ENCODE peak calls at places on chromosomes 7 and 10, in four cellular contexts. One of them, this sample, is unnamed.

GRCh38 chr7:13933106-13933505 is 56.4 kb downstream of the ETV1 start:
- DNase-seq in GM12878: no peak
- DNase-seq in HepG2: no peak
- DNase-seq in K562: no peak
- DNase-seq in this sample: no peak

GRCh38 chr7:159317294-159317693 is 172.6 kb upstream of the VIPR2 start:
- DNase-seq in GM12878: no peak
- DNase-seq in HepG2: no peak
- DNase-seq in K562: no peak
- DNase-seq in this sample: no peak

GRCh38 chr7:98107313-98107691 is 640 bp downstream of the LMTK2 start:
- DNase-seq in GM12878: no peak
- DNase-seq in HepG2: no peak
- DNase-seq in K562: peak; percentile 60
- DNase-seq in this sample: no peak

GRCh38 chr10:86871563-86872183 is 85.7 kb downstream of the MMRN2 start:
- DNase-seq in GM12878: no peak
- DNase-seq in HepG2: peak; percentile 20
- DNase-seq in K562: no peak
- DNase-seq in this sample: no peak

GRCh38 chr10:80075781-80076180 is 2.7 kb upstream of the TMEM254 start:
- DNase-seq in GM12878: no peak
- DNase-seq in HepG2: no peak
- DNase-seq in K562: no peak
- DNase-seq in this sample: no peak

GRCh38 chr10:78549536-78549935 is 515.9 kb downstream of the RPS24 start:
- DNase-seq in GM12878: no peak
- DNase-seq in HepG2: no peak
- DNase-seq in K562: no peak
- DNase-seq in this sample: no peak

GRCh38 chr7:78055160-78055559 is 256.6 kb downstream of the PHTF2 start:
- DNase-seq in GM12878: no peak
- DNase-seq in HepG2: no peak
- DNase-seq in K562: no peak
- DNase-seq in this sample: no peak

GRCh38 chr7:83204715-83205114 is 42.0 kb upstream of the PCLO start:
- DNase-seq in GM12878: no peak
- DNase-seq in HepG2: no peak
- DNase-seq in K562: no peak
- DNase-seq in this sample: no peak

GRCh38 chr10:130050721-130051120 is 59.9 kb downstream of the C10orf143 start:
- DNase-seq in GM12878: no peak
- DNase-seq in HepG2: no peak
- DNase-seq in K562: no peak
- DNase-seq in this sample: no peak

GRCh38 chr10:111076682-111077661 is at the start of gene ADRA2A:
- DNase-seq in GM12878: no peak
- DNase-seq in HepG2: no peak
- DNase-seq in K562: no peak
- DNase-seq in this sample: peak; percentile 84

GRCh38 chr7:97025130-97025499 is 484 bp upstream of the DLX5 start:
- DNase-seq in GM12878: no peak
- DNase-seq in HepG2: no peak
- DNase-seq in K562: no peak
- DNase-seq in this sample: no peak

GRCh38 chr10:133467286-133467911 is 13.7 kb downstream of the SCART1 start:
- DNase-seq in GM12878: no peak
- DNase-seq in HepG2: no peak
- DNase-seq in K562: peak; percentile 5
- DNase-seq in this sample: no peak

GRCh38 chr10:126315471-126316177 is 72.7 kb downstream of the ADAM12 start:
- DNase-seq in GM12878: no peak
- DNase-seq in HepG2: no peak
- DNase-seq in K562: no peak
- DNase-seq in this sample: no peak

GRCh38 chr10:106815427-106816043 is 349.0 kb downstream of the SORCS1 start:
- DNase-seq in GM12878: peak; percentile 19
- DNase-seq in HepG2: no peak
- DNase-seq in K562: no peak
- DNase-seq in this sample: no peak

GRCh38 chr7:157585113-157585861 is 248.5 kb downstream of the DNAJB6 start:
- DNase-seq in GM12878: no peak
- DNase-seq in HepG2: no peak
- DNase-seq in K562: no peak
- DNase-seq in this sample: no peak

GRCh38 chr7:44065431-44066110 is at the start of gene PGAM2:
- DNase-seq in GM12878: no peak
- DNase-seq in HepG2: no peak
- DNase-seq in K562: no peak
- DNase-seq in this sample: peak; percentile 72

GRCh38 chr10:3141361-3142005 is 31.1 kb downstream of the PITRM1 start:
- DNase-seq in GM12878: no peak
- DNase-seq in HepG2: no peak
- DNase-seq in K562: no peak
- DNase-seq in this sample: peak; percentile 20

GRCh38 chr7:157506268-157506667 is 169.5 kb downstream of the DNAJB6 start:
- DNase-seq in GM12878: no peak
- DNase-seq in HepG2: no peak
- DNase-seq in K562: no peak
- DNase-seq in this sample: no peak

GRCh38 chr10:33370434-33370930 is 36.0 kb upstream of the NRP1 start:
- DNase-seq in GM12878: no peak
- DNase-seq in HepG2: no peak
- DNase-seq in K562: no peak
- DNase-seq in this sample: no peak

GRCh38 chr10:78312197-78313046 is 278.8 kb downstream of the RPS24 start:
- DNase-seq in GM12878: no peak
- DNase-seq in HepG2: no peak
- DNase-seq in K562: no peak
- DNase-seq in this sample: no peak

GRCh38 chr10:101572785-101573184 is 15.3 kb downstream of the POLL start:
- DNase-seq in GM12878: no peak
- DNase-seq in HepG2: no peak
- DNase-seq in K562: no peak
- DNase-seq in this sample: no peak

GRCh38 chr10:124067825-124068400 is 25.5 kb downstream of the CHST15 start:
- DNase-seq in GM12878: no peak
- DNase-seq in HepG2: no peak
- DNase-seq in K562: no peak
- DNase-seq in this sample: no peak

GRCh38 chr7:18552311-18552916 is 56.9 kb downstream of the HDAC9 start:
- DNase-seq in GM12878: no peak
- DNase-seq in HepG2: no peak
- DNase-seq in K562: no peak
- DNase-seq in this sample: no peak

GRCh38 chr10:86753056-86753455 is 3.4 kb upstream of the BMPR1A start:
- DNase-seq in GM12878: no peak
- DNase-seq in HepG2: no peak
- DNase-seq in K562: no peak
- DNase-seq in this sample: no peak

GRCh38 chr7:51069411-51070083 is 247.1 kb downstream of the COBL start:
- DNase-seq in GM12878: no peak
- DNase-seq in HepG2: no peak
- DNase-seq in K562: no peak
- DNase-seq in this sample: no peak

GRCh38 chr10:119597405-119598186 is 832 bp upstream of the TIAL1 start:
- DNase-seq in GM12878: peak; percentile 52
- DNase-seq in HepG2: no peak
- DNase-seq in K562: no peak
- DNase-seq in this sample: no peak

GRCh38 chr10:122143238-122143841 is 127.8 kb upstream of the BTBD16 start:
- DNase-seq in GM12878: no peak
- DNase-seq in HepG2: no peak
- DNase-seq in K562: no peak
- DNase-seq in this sample: no peak

GRCh38 chr10:693506-693905 is 4.0 kb upstream of the DIP2C start:
- DNase-seq in GM12878: no peak
- DNase-seq in HepG2: no peak
- DNase-seq in K562: no peak
- DNase-seq in this sample: no peak

GRCh38 chr10:103859161-103860141 is 4.1 kb upstream of the SH3PXD2A start:
- DNase-seq in GM12878: peak; percentile 24
- DNase-seq in HepG2: peak; percentile 72
- DNase-seq in K562: peak; percentile 22
- DNase-seq in this sample: peak; percentile 71

GRCh38 chr10:78184851-78185692 is 151.4 kb downstream of the RPS24 start:
- DNase-seq in GM12878: no peak
- DNase-seq in HepG2: no peak
- DNase-seq in K562: no peak
- DNase-seq in this sample: no peak

GRCh38 chr10:66823301-66823700 is 102.5 kb upstream of the LRRTM3 start:
- DNase-seq in GM12878: no peak
- DNase-seq in HepG2: no peak
- DNase-seq in K562: no peak
- DNase-seq in this sample: no peak

GRCh38 chr10:94423627-94424026 is 21.3 kb downstream of the TBC1D12 start:
- DNase-seq in GM12878: no peak
- DNase-seq in HepG2: no peak
- DNase-seq in K562: no peak
- DNase-seq in this sample: no peak

GRCh38 chr10:42869977-42870350 is 87.4 kb downstream of the BMS1 start:
- DNase-seq in GM12878: no peak
- DNase-seq in HepG2: no peak
- DNase-seq in K562: no peak
- DNase-seq in this sample: no peak

GRCh38 chr7:1707756-1708611 is 37.9 kb downstream of the ELFN1 start:
- DNase-seq in GM12878: no peak
- DNase-seq in HepG2: no peak
- DNase-seq in K562: no peak
- DNase-seq in this sample: peak; percentile 48

GRCh38 chr10:3783313-3783689 is 1.7 kb downstream of the KLF6 start:
- DNase-seq in GM12878: peak; percentile 60
- DNase-seq in HepG2: no peak
- DNase-seq in K562: no peak
- DNase-seq in this sample: peak; percentile 73

GRCh38 chr7:151379534-151380198 is 30.2 kb downstream of the WDR86 start:
- DNase-seq in GM12878: no peak
- DNase-seq in HepG2: no peak
- DNase-seq in K562: no peak
- DNase-seq in this sample: peak; percentile 48

GRCh38 chr7:2670720-2671391 is 17.1 kb upstream of the AMZ1 start:
- DNase-seq in GM12878: no peak
- DNase-seq in HepG2: peak; percentile 54
- DNase-seq in K562: peak; percentile 81
- DNase-seq in this sample: peak; percentile 96

GRCh38 chr10:116132716-116133420 is 140.1 kb downstream of the GFRA1 start:
- DNase-seq in GM12878: no peak
- DNase-seq in HepG2: no peak
- DNase-seq in K562: no peak
- DNase-seq in this sample: no peak
- TF ChIP-seq FOXM1 in GM12878: no peak
- TF ChIP-seq FOXM1 in HepG2: no peak
- TF ChIP-seq FOXM1 in K562: no peak
- TF ChIP-seq FOXM1 in this sample: no peak

GRCh38 chr7:100583132-100584045 is 2.5 kb downstream of the LRCH4 start:
- DNase-seq in GM12878: peak; percentile 44
- DNase-seq in HepG2: no peak
- DNase-seq in K562: no peak
- DNase-seq in this sample: no peak
- TF ChIP-seq YY1 in GM12878: peak; percentile 53
- TF ChIP-seq YY1 in HepG2: no peak
- TF ChIP-seq YY1 in K562: no peak
- TF ChIP-seq YY1 in this sample: no peak

DNA sequence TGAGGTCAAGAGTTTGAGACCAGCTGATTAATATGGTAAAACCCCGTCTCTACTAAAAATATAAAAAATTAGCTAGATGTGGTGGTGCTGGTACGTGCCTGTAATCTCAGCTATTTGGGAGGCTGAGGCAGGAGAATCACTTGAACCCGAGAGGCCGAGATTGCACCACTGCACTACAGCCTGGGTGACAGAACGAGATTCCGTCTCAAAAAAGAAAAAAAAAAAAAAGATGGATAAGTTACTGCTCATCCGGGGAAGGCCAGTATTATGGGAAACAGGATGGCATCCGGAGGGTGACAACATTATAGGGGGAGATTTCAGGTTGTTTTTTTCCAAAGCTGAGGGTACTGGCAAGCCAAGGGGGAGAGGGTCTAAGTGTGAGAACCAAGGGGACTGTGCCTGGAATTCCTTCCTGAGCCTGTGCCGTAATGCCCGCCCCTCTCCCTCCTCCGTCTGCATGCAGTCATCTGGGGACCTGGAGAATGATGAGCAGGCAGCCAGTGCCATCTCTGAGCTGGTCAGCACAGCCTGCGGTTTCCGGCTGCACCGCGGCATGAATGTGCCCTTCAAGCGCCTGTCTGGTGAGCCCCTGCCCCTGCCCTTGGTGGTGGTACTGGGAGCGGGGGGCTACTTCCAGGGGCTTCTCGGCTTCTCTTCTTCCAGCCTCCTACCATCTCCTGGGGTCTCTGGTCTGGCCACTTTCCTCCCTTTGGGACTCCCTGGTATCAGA is 4.4 kb downstream of the LAMTOR4 start:
- DNase-seq in GM12878: no peak
- DNase-seq in HepG2: no peak
- DNase-seq in K562: no peak
- DNase-seq in this sample: no peak
- H3K4me1 ChIP-seq in GM12878: peaks cover 18% of the 10 kb centered on the region
- H3K4me1 ChIP-seq in HepG2: peaks cover 75% of the 10 kb centered on the region
- H3K4me1 ChIP-seq in K562: peaks cover 75% of the 10 kb centered on the region
- H3K4me1 ChIP-seq in this sample: peaks cover 18% of the 10 kb centered on the region

GRCh38 chr10:15344876-15345285 is 26.2 kb downstream of the FAM171A1 start:
- DNase-seq in GM12878: no peak
- DNase-seq in HepG2: peak; percentile 98
- DNase-seq in K562: no peak
- DNase-seq in this sample: no peak
- TF ChIP-seq FOXM1 in GM12878: no peak
- TF ChIP-seq FOXM1 in HepG2: no peak
- TF ChIP-seq FOXM1 in K562: no peak
- TF ChIP-seq FOXM1 in this sample: no peak